ENCODE peak calls at places on chromosomes 12 and 14, in nine cellular contexts. C is SJSA1, S is AG04450, J is Caco-2, Y is OCI-LY7, Z is hepatocyte, E is fibroblast of mammary gland, K is IMR-90, P is upper lobe of right lung. M is an unnamed sample.

GRCh38 chr12:83158613-83159207 is 472.0 kb downstream of the TMTC2 start:
- DNase-seq in C (no peak), S (no peak), J (no peak), Y (no peak), Z (no peak), E (no peak), K (no peak), P (no peak), M (no peak)

GRCh38 chr12:2895511-2895910 is 4.8 kb downstream of the TULP3 start:
- DNase-seq in C (no peak), S (no peak), J (no peak), Y (no peak), Z (no peak), E (peak), K (no peak), P (no peak), M (no peak)

GRCh38 chr12:58765653-58766554 is 154.4 kb downstream of the LRIG3 start:
- DNase-seq in C (no peak), S (no peak), J (peak), Y (no peak), Z (peak), E (no peak), K (peak), P (no peak), M (no peak)

GRCh38 chr14:50087350-50088116 is 28.8 kb downstream of the VCPKMT start:
- DNase-seq in C (no peak), S (no peak), J (no peak), Y (no peak), Z (no peak), E (no peak), K (no peak), P (no peak), M (no peak)

GRCh38 chr14:63394856-63395255 is 76.1 kb upstream of the GPHB5 start:
- DNase-seq in C (no peak), S (no peak), J (no peak), Y (no peak), Z (no peak), E (peak), K (peak), P (no peak), M (no peak)

GRCh38 chr12:70643927-70644326 is 6.7 kb upstream of the PTPRB start:
- DNase-seq in C (no peak), S (no peak), J (no peak), Y (no peak), Z (no peak), E (no peak), K (no peak), P (no peak), M (no peak)

GRCh38 chr14:59273737-59274136 is 85.3 kb downstream of the DAAM1 start:
- DNase-seq in C (no peak), S (no peak), J (no peak), Y (no peak), Z (no peak), E (peak), K (no peak), P (no peak), M (no peak)

GRCh38 chr12:111330800-111331752 is 37.8 kb downstream of the PHETA1 start:
- DNase-seq in C (peak), S (peak), J (peak), Y (peak), Z (peak), E (peak), K (peak), P (no peak), M (peak)

GRCh38 chr14:21874167-21874566 is 200.5 kb upstream of the OR4E1 start:
- DNase-seq in C (no peak), S (no peak), J (no peak), Y (no peak), Z (no peak), E (no peak), K (no peak), P (no peak), M (no peak)

GRCh38 chr12:31220633-31221565 is 105.1 kb downstream of the SINHCAF start:
- DNase-seq in C (no peak), S (no peak), J (no peak), Y (no peak), Z (peak), E (peak), K (peak), P (no peak), M (no peak)

GRCh38 chr12:59388176-59388575 is 207.7 kb upstream of the SLC16A7 start:
- DNase-seq in C (no peak), S (no peak), J (no peak), Y (no peak), Z (no peak), E (no peak), K (no peak), P (no peak), M (no peak)

GRCh38 chr14:91158091-91158790 is 44.4 kb downstream of the DGLUCY start:
- DNase-seq in C (no peak), S (no peak), J (peak), Y (no peak), Z (no peak), E (no peak), K (no peak), P (peak), M (no peak)

GRCh38 chr12:90111646-90112565 is 403.3 kb upstream of the ATP2B1 start:
- DNase-seq in C (no peak), S (no peak), J (no peak), Y (no peak), Z (no peak), E (no peak), K (no peak), P (no peak), M (no peak)

GRCh38 chr12:54991161-54991991 is 6.8 kb upstream of the TESPA1 start:
- DNase-seq in C (no peak), S (no peak), J (no peak), Y (peak), Z (no peak), E (no peak), K (no peak), P (no peak), M (no peak)

GRCh38 chr12:115404761-115405470 is 720.9 kb upstream of the TBX3 start:
- DNase-seq in C (peak), S (peak), J (no peak), Y (no peak), Z (peak), E (peak), K (peak), P (no peak), M (no peak)

GRCh38 chr14:53356361-53357150 is 203.4 kb upstream of the DDHD1 start:
- DNase-seq in C (no peak), S (no peak), J (no peak), Y (no peak), Z (no peak), E (no peak), K (peak), P (no peak), M (peak)

GRCh38 chr12:51281202-51281924 is 11.1 kb upstream of the SMAGP start:
- DNase-seq in C (no peak), S (no peak), J (no peak), Y (no peak), Z (no peak), E (peak), K (peak), P (no peak), M (no peak)

GRCh38 chr12:55797550-55797949 is 20.0 kb downstream of the SARNP start:
- DNase-seq in C (no peak), S (no peak), J (no peak), Y (no peak), Z (no peak), E (no peak), K (peak), P (no peak), M (no peak)

GRCh38 chr12:131218291-131219172 is 264.8 kb downstream of the ADGRD1 start:
- DNase-seq in C (no peak), S (no peak), J (no peak), Y (no peak), Z (no peak), E (no peak), K (no peak), P (no peak), M (peak)

GRCh38 chr14:65927871-65928270 is 515.3 kb downstream of the FUT8 start:
- DNase-seq in C (no peak), S (no peak), J (no peak), Y (no peak), Z (peak), E (no peak), K (no peak), P (no peak), M (peak)

GRCh38 chr12:109389146-109389545 is 41.4 kb downstream of the MYO1H start:
- DNase-seq in C (no peak), S (no peak), J (peak), Y (peak), Z (no peak), E (no peak), K (no peak), P (no peak), M (peak)

GRCh38 chr12:77352941-77353340 is 287.6 kb upstream of the E2F7 start:
- DNase-seq in C (no peak), S (no peak), J (no peak), Y (no peak), Z (no peak), E (peak), K (no peak), P (no peak), M (no peak)

GRCh38 chr12:587551-588322 is 75.5 kb downstream of the NINJ2 start:
- DNase-seq in C (no peak), S (no peak), J (no peak), Y (no peak), Z (no peak), E (no peak), K (no peak), P (no peak), M (no peak)

GRCh38 chr12:78442454-78442801 is 422.1 kb upstream of the SYT1 start:
- DNase-seq in C (no peak), S (peak), J (no peak), Y (no peak), Z (no peak), E (peak), K (peak), P (no peak), M (no peak)

GRCh38 chr12:24945039-24945438 is 3.9 kb downstream of the BCAT1 start:
- DNase-seq in C (no peak), S (no peak), J (no peak), Y (no peak), Z (no peak), E (no peak), K (no peak), P (no peak), M (no peak)

GRCh38 chr12:24943947-24944597 is 4.8 kb downstream of the BCAT1 start:
- DNase-seq in C (peak), S (no peak), J (no peak), Y (no peak), Z (no peak), E (no peak), K (peak), P (no peak), M (no peak)

GRCh38 chr12:24947541-24948451 is 1.1 kb downstream of the BCAT1 start:
- DNase-seq in C (peak), S (no peak), J (no peak), Y (peak), Z (no peak), E (peak), K (no peak), P (no peak), M (no peak)

GRCh38 chr12:24944598-24944975 is 4.3 kb downstream of the BCAT1 start:
- DNase-seq in C (no peak), S (no peak), J (no peak), Y (no peak), Z (no peak), E (no peak), K (no peak), P (no peak), M (no peak)

GRCh38 chr12:24945822-24946221 is 3.1 kb downstream of the BCAT1 start:
- DNase-seq in C (no peak), S (no peak), J (no peak), Y (no peak), Z (no peak), E (no peak), K (no peak), P (no peak), M (no peak)
- H3K4me3 ChIP-seq in C (no peak), S (peak), J (no peak), Y (peak), Z (no peak), E (no peak), K (no peak), P (no peak), M (no peak)

GRCh38 chr12:57130941-57131340 is 2.7 kb downstream of the LRP1 start:
- DNase-seq in C (no peak), S (no peak), J (peak), Y (no peak), Z (peak), E (no peak), K (no peak), P (no peak), M (peak)
- H3K4me3 ChIP-seq in C (no peak), S (peak), J (peak), Y (no peak), Z (peak), E (peak), K (peak), P (peak), M (no peak)

DNA sequence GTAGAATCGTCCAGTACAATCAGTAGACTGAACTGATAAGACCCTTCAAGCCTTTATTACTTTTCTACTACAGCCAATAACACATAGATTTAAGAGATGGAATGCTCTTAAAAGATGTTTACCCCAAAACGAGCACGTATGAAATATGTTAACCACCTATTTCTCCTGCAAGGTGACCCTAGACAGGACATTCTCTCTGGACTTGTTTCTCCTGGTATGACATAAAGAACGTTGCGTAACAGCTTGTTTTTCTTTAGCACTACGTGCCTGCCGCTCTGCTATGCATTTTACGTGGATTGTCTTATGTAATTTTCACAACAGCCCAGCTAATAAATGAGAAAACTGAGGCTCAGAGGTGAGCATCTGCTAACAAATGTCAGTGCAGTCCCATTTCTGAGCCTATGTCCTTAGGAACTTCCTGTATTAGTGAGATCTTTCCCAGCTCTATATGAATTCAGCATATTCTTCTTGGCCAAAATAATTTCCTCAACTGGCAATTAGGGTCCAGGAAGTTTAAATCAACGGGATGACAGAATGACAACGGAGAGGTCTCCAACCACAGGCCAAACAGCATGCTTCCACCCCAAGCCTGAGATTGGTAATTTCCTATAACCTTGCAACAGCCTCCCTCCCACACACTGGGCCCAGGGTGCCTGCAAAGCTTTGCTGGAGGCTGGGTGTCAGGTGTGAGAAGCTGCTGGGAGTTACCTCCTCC is 3.7 kb downstream of the NFKBIA start:
- DNase-seq in C (no peak), S (no peak), J (no peak), Y (no peak), Z (peak), E (no peak), K (no peak), P (peak), M (no peak)
- H3K4me3 ChIP-seq in C (no peak), S (peak), J (no peak), Y (no peak), Z (no peak), E (no peak), K (no peak), P (peak), M (no peak)

GRCh38 chr14:100321473-100322137 is 1.5 kb upstream of the SLC25A47 start:
- DNase-seq in C (no peak), S (no peak), J (no peak), Y (no peak), Z (no peak), E (no peak), K (no peak), P (no peak), M (no peak)
- H3K4me3 ChIP-seq in C (no peak), S (no peak), J (no peak), Y (no peak), Z (no peak), E (no peak), K (no peak), P (no peak), M (no peak)

M was measured in H7.